ENCODE peak calls at places on chromosomes 1 and 21, in seven cellular contexts. F is CD8-positive, alpha-beta T cell; E is colonic mucosa; Y is GM12865; X is AG04450; V is activated B cell treated with CpG ODN at 0.5 μM for 24 hours; B is dorsolateral prefrontal cortex. J is an unnamed sample.

GRCh38 chr1:30763654-30764248 is 6.2 kb upstream of the LAPTM5 start:
- DNase-seq in F (no peak), E (no peak), Y (no peak), X (no peak), V (no peak), B (peak; percentile 73), J (no peak)

GRCh38 chr1:54537611-54538010 is 10.4 kb upstream of the ACOT11 start:
- DNase-seq in F (no peak), E (no peak), Y (no peak), X (no peak), V (no peak), B (no peak), J (no peak)

GRCh38 chr1:161177112-161177935 is at the start of gene B4GALT3:
- DNase-seq in F (peak; percentile 94), E (peak; percentile 94), Y (peak; percentile 90), X (no peak), V (peak; percentile 99), B (peak; percentile 96), J (peak; percentile 87)

GRCh38 chr1:172906778-172907592 is 143.8 kb downstream of the TNFSF18 start:
- DNase-seq in F (no peak), E (no peak), Y (peak; percentile 7), X (no peak), V (no peak), B (no peak), J (peak; percentile 69)

GRCh38 chr1:212698467-212699103 is 1.1 kb downstream of the BATF3 start:
- DNase-seq in F (no peak), E (peak; percentile 25), Y (no peak), X (no peak), V (no peak), B (no peak), J (no peak)

GRCh38 chr21:45644041-45644906 is 749 bp downstream of the PCBP3 start:
- DNase-seq in F (no peak), E (no peak), Y (no peak), X (no peak), V (no peak), B (no peak), J (peak; percentile 17)

GRCh38 chr1:53343831-53344668 is 16.2 kb upstream of the LRP8 start:
- DNase-seq in F (peak; percentile 8), E (peak; percentile 9), Y (no peak), X (no peak), V (no peak), B (no peak), J (no peak)

GRCh38 chr1:115012434-115012833 is 17.2 kb upstream of the TSHB start:
- DNase-seq in F (no peak), E (no peak), Y (no peak), X (no peak), V (no peak), B (no peak), J (no peak)

GRCh38 chr21:26961704-26962103 is 5.2 kb downstream of the ADAMTS5 start:
- DNase-seq in F (no peak), E (peak; percentile 26), Y (no peak), X (no peak), V (no peak), B (no peak), J (peak; percentile 13)

GRCh38 chr1:224852901-224853568 is 76.4 kb upstream of the DNAH14 start:
- DNase-seq in F (no peak), E (no peak), Y (peak; percentile 32), X (peak; percentile 30), V (no peak), B (no peak), J (peak; percentile 81)

GRCh38 chr1:227449051-227449450 is 114.3 kb upstream of the ZNF678 start:
- DNase-seq in F (peak; percentile 18), E (no peak), Y (peak; percentile 49), X (no peak), V (no peak), B (no peak), J (peak; percentile 80)

GRCh38 chr1:197336571-197336970 is 68.5 kb downstream of the CRB1 start:
- DNase-seq in F (no peak), E (no peak), Y (no peak), X (no peak), V (no peak), B (no peak), J (no peak)

GRCh38 chr1:203202431-203203245 is 16.1 kb upstream of the CHI3L1 start:
- DNase-seq in F (no peak), E (peak; percentile 49), Y (no peak), X (peak; percentile 90), V (no peak), B (no peak), J (peak; percentile 97)

GRCh38 chr1:46802901-46803574 is 4.2 kb downstream of the CYP4B1 start:
- DNase-seq in F (no peak), E (no peak), Y (no peak), X (no peak), V (no peak), B (no peak), J (no peak)

GRCh38 chr1:236541710-236542109 is 17.9 kb downstream of the LGALS8 start:
- DNase-seq in F (no peak), E (no peak), Y (no peak), X (no peak), V (no peak), B (no peak), J (no peak)

GRCh38 chr1:117120774-117121588 is 568 bp downstream of the TRIM45 start:
- DNase-seq in F (no peak), E (peak; percentile 17), Y (no peak), X (no peak), V (no peak), B (no peak), J (no peak)

GRCh38 chr1:201171063-201172036 is 17.1 kb upstream of the TMEM9 start:
- DNase-seq in F (peak; percentile 22), E (peak; percentile 61), Y (peak; percentile 48), X (no peak), V (peak; percentile 53), B (peak; percentile 48), J (peak; percentile 32)

GRCh38 chr1:67853704-67854103 is 20.4 kb upstream of the GNG12 start:
- DNase-seq in F (no peak), E (peak; percentile 62), Y (peak; percentile 41), X (no peak), V (no peak), B (peak; percentile 63), J (peak; percentile 71)

GRCh38 chr1:22918644-22919043 is 54.0 kb downstream of the LACTBL1 start:
- DNase-seq in F (no peak), E (no peak), Y (no peak), X (no peak), V (no peak), B (no peak), J (no peak)

GRCh38 chr1:101239095-101240040 is 2.5 kb downstream of the S1PR1 start:
- DNase-seq in F (peak; percentile 63), E (no peak), Y (peak; percentile 43), X (no peak), V (no peak), B (no peak), J (no peak)

GRCh38 chr1:18352640-18353245 is 128.0 kb upstream of the KLHDC7A start:
- DNase-seq in F (no peak), E (no peak), Y (no peak), X (no peak), V (no peak), B (no peak), J (no peak)

GRCh38 chr21:45397381-45397780 is 7.6 kb upstream of the COL18A1 start:
- DNase-seq in F (no peak), E (no peak), Y (no peak), X (no peak), V (no peak), B (no peak), J (no peak)

GRCh38 chr1:246280551-246280950 is 226.5 kb downstream of the SMYD3 start:
- DNase-seq in F (no peak), E (no peak), Y (peak; percentile 18), X (no peak), V (no peak), B (no peak), J (peak; percentile 47)

GRCh38 chr21:45545236-45545570 is 3.0 kb upstream of the SLC19A1 start:
- DNase-seq in F (no peak), E (no peak), Y (no peak), X (no peak), V (no peak), B (no peak), J (no peak)

GRCh38 chr1:62407398-62408009 is 29.3 kb upstream of the USP1 start:
- DNase-seq in F (no peak), E (peak; percentile 31), Y (peak; percentile 51), X (peak; percentile 20), V (no peak), B (no peak), J (peak; percentile 75)
- TF ChIP-seq CTCF in F (peak; percentile 97), E (peak; percentile 78), Y (peak; percentile 59), X (peak; percentile 78), V (peak; percentile 64), B (peak; percentile 92), J (peak; percentile 62)

GRCh38 chr1:171403396-171403795 is 81.9 kb upstream of the PRRC2C start:
- DNase-seq in F (no peak), E (no peak), Y (no peak), X (no peak), V (no peak), B (no peak), J (peak; percentile 81)

DNA sequence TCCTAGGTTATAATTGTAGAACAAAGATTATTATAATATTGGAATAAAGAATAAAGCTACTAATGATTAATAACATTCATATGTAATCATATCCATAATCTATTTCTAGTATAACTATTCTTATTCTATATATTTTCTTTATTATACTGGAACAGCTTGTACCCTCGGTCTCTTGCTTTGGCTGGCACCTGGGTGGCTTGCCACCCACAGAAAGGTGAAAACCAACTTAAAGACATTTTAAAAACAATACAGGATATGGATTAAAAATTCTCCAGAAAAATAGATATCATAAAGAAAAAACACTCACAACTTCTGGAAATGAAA is 80.0 kb upstream of the PRRC2C start:
- DNase-seq in F (no peak), E (no peak), Y (no peak), X (no peak), V (no peak), B (no peak), J (no peak)
- TF ChIP-seq CTCF in F (no peak), E (no peak), Y (no peak), X (no peak), V (no peak), B (no peak), J (no peak)

GRCh38 chr21:28793043-28793442 is 199.6 kb downstream of the LTN1 start:
- DNase-seq in F (no peak), E (no peak), Y (no peak), X (no peak), V (no peak), B (no peak), J (peak; percentile 31)
- TF ChIP-seq CTCF in F (no peak), E (no peak), Y (no peak), X (peak; percentile 72), V (no peak), B (peak; percentile 28), J (peak; percentile 20)

DNA sequence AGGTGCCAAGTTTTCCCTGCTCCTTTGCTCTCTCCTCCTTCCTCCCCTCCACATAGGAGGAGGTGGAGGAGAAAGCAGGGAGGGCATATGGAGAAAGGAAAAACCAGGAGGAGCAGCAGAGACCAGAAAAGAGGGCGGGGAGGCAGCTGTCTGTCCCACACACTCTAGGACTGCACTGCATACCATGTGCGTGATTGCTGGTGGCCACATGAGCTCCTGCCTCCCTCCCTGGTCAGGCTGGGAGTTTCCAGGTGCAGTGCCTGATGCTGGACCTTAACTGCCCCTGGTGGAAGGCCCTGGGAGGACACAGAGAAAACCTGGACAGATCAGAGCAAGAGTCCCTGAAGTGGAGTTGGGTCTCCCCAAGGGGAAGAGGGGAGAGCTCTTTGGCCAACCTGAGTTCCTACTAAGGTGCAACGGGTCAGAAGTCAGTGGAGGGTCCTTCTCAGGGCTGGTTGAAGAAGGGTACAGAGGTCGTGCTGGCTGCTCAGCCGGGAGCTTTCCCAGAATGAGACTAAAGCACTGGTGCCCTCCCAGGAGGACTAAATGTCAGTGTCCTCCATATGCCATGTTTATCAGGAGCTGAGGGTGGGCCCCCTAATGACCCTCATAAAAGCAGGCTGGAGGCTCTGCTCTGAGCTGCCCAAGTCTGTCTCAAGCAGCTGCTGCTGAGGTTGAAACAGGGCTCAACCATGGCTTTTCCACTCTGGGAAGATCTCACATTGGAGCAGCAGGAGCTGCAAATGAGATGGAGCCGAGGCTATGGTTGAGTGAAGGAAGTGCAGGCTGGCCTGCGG is 3.5 kb upstream of the LGR6 start:
- DNase-seq in F (no peak), E (no peak), Y (no peak), X (no peak), V (no peak), B (no peak), J (peak; percentile 51)
- TF ChIP-seq CTCF in F (no peak), E (no peak), Y (no peak), X (peak; percentile 35), V (no peak), B (no peak), J (peak; percentile 31)